ENCODE peak calls at places on chromosomes 13 and 19, in four cellular contexts. F is neuronal stem cell, J is H1, N is mesenchymal stem cell. H is an unnamed sample.

GRCh38 chr13:38979891-38980627 is 10.6 kb downstream of the STOML3 start:
- DNase-seq in F (peak), J (no peak), N (no peak), H (peak)

GRCh38 chr19:18156841-18157464 is 4.0 kb downstream of the PIK3R2 start:
- DNase-seq in F (no peak), J (no peak), N (peak), H (no peak)

GRCh38 chr19:51185069-51185867 is 39.6 kb upstream of the CD33 start:
- DNase-seq in F (no peak), J (no peak), N (no peak), H (no peak)

GRCh38 chr13:72652681-72653080 is 74.7 kb downstream of the MZT1 start:
- DNase-seq in F (no peak), J (no peak), N (no peak), H (no peak)

GRCh38 chr19:35565016-35565856 is 1.8 kb upstream of the ATP4A start:
- DNase-seq in F (no peak), J (no peak), N (no peak), H (no peak)

GRCh38 chr19:33998739-33999345 is 173.5 kb upstream of the LSM14A start:
- DNase-seq in F (no peak), J (no peak), N (peak), H (no peak)

GRCh38 chr13:23969672-23970071 is 72.4 kb upstream of the C1QTNF9B start:
- DNase-seq in F (no peak), J (no peak), N (peak), H (peak)

GRCh38 chr13:102322211-102322610 is 79.6 kb downstream of the FGF14 start:
- DNase-seq in F (no peak), J (no peak), N (no peak), H (no peak)

GRCh38 chr19:31500921-31501320 is 151.7 kb upstream of the TSHZ3 start:
- DNase-seq in F (no peak), J (no peak), N (no peak), H (no peak)

GRCh38 chr13:85608255-85608829 is 190.9 kb downstream of the SLITRK6 start:
- DNase-seq in F (no peak), J (peak), N (no peak), H (no peak)

GRCh38 chr13:102195566-102196462 is 206.0 kb downstream of the FGF14 start:
- DNase-seq in F (no peak), J (no peak), N (peak), H (no peak)

GRCh38 chr19:2044709-2045500 is 6.1 kb downstream of the MKNK2 start:
- DNase-seq in F (no peak), J (no peak), N (no peak), H (no peak)

GRCh38 chr19:2594319-2594718 is 108.2 kb downstream of the GNG7 start:
- DNase-seq in F (no peak), J (no peak), N (no peak), H (no peak)

GRCh38 chr19:2176336-2176994 is 12.7 kb downstream of the DOT1L start:
- DNase-seq in F (no peak), J (no peak), N (no peak), H (no peak)

GRCh38 chr13:50644081-50644871 is 199.2 kb downstream of the DLEU7 start:
- DNase-seq in F (no peak), J (no peak), N (no peak), H (peak)

GRCh38 chr13:25281937-25282332 is 5.4 kb downstream of the MTMR6 start:
- DNase-seq in F (no peak), J (no peak), N (no peak), H (no peak)

GRCh38 chr13:91540157-91540736 is 141.8 kb downstream of the GPC5 start:
- DNase-seq in F (no peak), J (no peak), N (peak), H (no peak)

GRCh38 chr13:24244802-24245201 is 64.6 kb upstream of the C1QTNF9 start:
- DNase-seq in F (no peak), J (no peak), N (no peak), H (no peak)

GRCh38 chr13:97369269-97369893 is 64.6 kb upstream of the RAP2A start:
- DNase-seq in F (no peak), J (no peak), N (peak), H (no peak)

GRCh38 chr13:77620138-77620537 is 77.3 kb upstream of the SLAIN1 start:
- DNase-seq in F (no peak), J (no peak), N (no peak), H (no peak)

GRCh38 chr13:30025351-30025750 is 174.9 kb upstream of the UBL3 start:
- DNase-seq in F (no peak), J (no peak), N (no peak), H (no peak)

GRCh38 chr19:38693380-38694223 is 46.2 kb downstream of the ACTN4 start:
- DNase-seq in F (peak), J (no peak), N (peak), H (no peak)
- H2BK12ac ChIP-seq in F (peak), J (peak), N (peak), H (peak)

DNA sequence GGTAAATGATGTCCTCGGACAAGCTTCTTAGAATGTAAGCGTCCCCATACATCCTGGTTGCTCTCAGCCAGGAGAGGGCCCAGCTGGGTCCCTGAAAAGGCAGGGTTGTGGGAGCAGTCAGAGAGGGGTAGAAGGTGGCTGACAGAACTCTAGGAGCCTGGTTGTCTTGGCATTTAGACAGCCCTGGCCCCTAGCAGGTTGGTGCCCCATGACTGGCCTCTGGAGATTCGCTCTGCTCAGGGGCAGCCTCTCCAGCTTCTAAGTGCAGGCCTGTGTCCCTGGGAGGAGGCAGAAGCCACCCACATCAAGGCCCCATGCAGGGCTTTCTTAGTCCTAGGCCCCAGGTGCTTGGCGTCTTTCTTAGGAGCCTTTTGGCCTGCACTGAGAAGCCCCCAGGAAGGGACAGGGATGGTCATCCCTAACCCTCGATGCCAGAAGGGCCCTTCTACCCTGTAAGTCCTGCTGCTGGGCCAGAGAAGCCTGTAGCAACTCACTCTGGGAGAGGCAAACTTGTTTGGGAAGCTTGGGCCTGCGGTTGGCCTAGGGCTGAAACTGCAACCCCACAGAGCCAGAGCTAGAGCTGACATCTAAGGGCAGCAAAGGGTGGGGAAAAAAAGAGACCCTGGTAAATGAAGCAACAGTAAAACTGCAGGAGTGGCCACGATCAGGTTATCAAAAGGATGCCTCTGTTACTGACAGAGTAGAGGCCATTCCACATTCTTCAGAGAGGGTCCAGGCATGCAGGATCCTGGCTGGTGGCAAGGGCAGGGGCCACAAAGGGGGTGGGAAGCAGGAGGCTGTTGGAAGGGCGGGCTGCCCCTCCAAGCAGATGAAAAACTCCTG is 2.9 kb upstream of the CDX2 start:
- DNase-seq in F (no peak), J (no peak), N (no peak), H (no peak)
- H3K4me3 ChIP-seq in F (no peak), J (no peak), N (no peak), H (peak)

GRCh38 chr19:6032827-6033226 is 54.9 kb upstream of the RANBP3 start:
- DNase-seq in F (no peak), J (peak), N (no peak), H (no peak)

GRCh38 chr19:6033744-6034264 is 55.9 kb upstream of the RANBP3 start:
- DNase-seq in F (no peak), J (no peak), N (no peak), H (no peak)

GRCh38 chr19:6030214-6030507 is 52.2 kb upstream of the RANBP3 start:
- DNase-seq in F (no peak), J (no peak), N (peak), H (peak)

GRCh38 chr19:6034512-6034911 is 56.6 kb upstream of the RANBP3 start:
- DNase-seq in F (no peak), J (peak), N (no peak), H (no peak)

GRCh38 chr19:6032381-6032780 is 54.4 kb upstream of the RANBP3 start:
- DNase-seq in F (no peak), J (peak), N (no peak), H (no peak)
- H2BK12ac ChIP-seq in F (no peak), J (no peak), N (no peak), H (no peak)

DNA sequence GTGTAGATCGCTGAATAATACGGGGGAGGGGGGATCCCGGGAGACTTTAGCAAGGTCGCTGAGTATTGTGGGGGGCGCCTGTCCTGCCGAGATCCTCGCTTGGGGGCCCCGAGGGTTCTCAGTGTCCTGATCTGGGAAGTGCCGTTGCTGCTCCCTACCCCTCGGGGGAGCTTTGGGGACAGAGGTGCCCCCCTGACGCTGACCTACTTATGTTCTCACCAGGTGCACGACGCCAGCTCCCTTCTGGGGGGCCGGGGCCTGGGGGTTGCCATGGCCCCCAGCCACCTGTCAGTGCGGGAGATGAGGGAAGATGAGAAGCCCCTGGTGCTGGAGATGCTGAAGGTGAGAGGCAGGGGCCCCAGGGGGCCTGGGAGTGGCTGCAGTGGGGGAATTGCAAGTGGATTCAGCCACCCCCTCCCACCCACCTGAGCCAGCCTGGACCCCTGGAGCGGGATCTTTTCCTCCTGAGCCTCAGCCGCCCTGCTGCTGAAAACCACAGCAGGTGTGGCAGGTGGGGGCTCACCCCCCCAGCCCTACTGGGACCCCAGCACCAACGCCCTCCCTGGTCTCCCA is 537 bp downstream of the NAT14 start:
- DNase-seq in F (no peak), J (peak), N (no peak), H (no peak)
- H3K4me3 ChIP-seq in F (peak), J (peak), N (peak), H (peak)

GRCh38 chr13:95643009-95643408 is 1.5 kb downstream of the DZIP1 start:
- DNase-seq in F (no peak), J (no peak), N (peak), H (no peak)

GRCh38 chr13:95643814-95644598 is 500 bp downstream of the DZIP1 start:
- DNase-seq in F (no peak), J (peak), N (peak), H (no peak)

GRCh38 chr13:95641961-95642621 is 2.4 kb downstream of the DZIP1 start:
- DNase-seq in F (peak), J (peak), N (peak), H (peak)

GRCh38 chr13:95643471-95643813 is 1.1 kb downstream of the DZIP1 start:
- DNase-seq in F (peak), J (no peak), N (peak), H (no peak)

GRCh38 chr13:95644611-95645052 is at the start of gene DZIP1:
- DNase-seq in F (peak), J (no peak), N (peak), H (peak)
- H2BK12ac ChIP-seq in F (no peak), J (peak), N (peak), H (no peak)

GRCh38 chr19:39167461-39168257 is 29.1 kb upstream of the NCCRP1 start:
- DNase-seq in F (no peak), J (no peak), N (no peak), H (peak)
- H3K4me3 ChIP-seq in F (no peak), J (no peak), N (no peak), H (no peak)

GRCh38 chr13:42876270-42876714 is 94.9 kb downstream of the FAM216B start:
- DNase-seq in F (no peak), J (no peak), N (no peak), H (no peak)
- H2BK12ac ChIP-seq in F (no peak), J (peak), N (no peak), H (no peak)

H was measured in trophoblast cell.